ENCODE peak calls at places on chromosomes 16 and 17, in four cellular contexts. P is type B pancreatic cell, U is colonic mucosa, L is kidney epithelial cell. Q is an unnamed sample.

GRCh38 chr17:38705803-38706624 is 941 bp downstream of the MLLT6 start:
- DNase-seq in P (no peak), U (peak; percentile 75), L (no peak), Q (no peak)

GRCh38 chr16:54588026-54588425 is 301.4 kb upstream of the IRX3 start:
- DNase-seq in P (no peak), U (no peak), L (no peak), Q (no peak)

GRCh38 chr16:89360760-89361435 is 129.5 kb downstream of the ANKRD11 start:
- DNase-seq in P (no peak), U (no peak), L (no peak), Q (peak; percentile 26)

GRCh38 chr17:29663155-29663554 is 40.4 kb upstream of the CORO6 start:
- DNase-seq in P (no peak), U (no peak), L (no peak), Q (no peak)

GRCh38 chr17:49832840-49833599 is 14.8 kb downstream of the TAC4 start:
- DNase-seq in P (no peak), U (no peak), L (no peak), Q (no peak)

GRCh38 chr17:77098884-77099545 is 41.8 kb upstream of the SEC14L1 start:
- DNase-seq in P (no peak), U (peak; percentile 47), L (no peak), Q (no peak)

GRCh38 chr16:2229602-2230250 is 6.3 kb downstream of the E4F1 start:
- DNase-seq in P (no peak), U (no peak), L (no peak), Q (no peak)

GRCh38 chr16:82773018-82773417 is 146.2 kb downstream of the CDH13 start:
- DNase-seq in P (no peak), U (no peak), L (no peak), Q (no peak)

GRCh38 chr17:68539536-68540469 is 27.6 kb downstream of the PRKAR1A start:
- DNase-seq in P (no peak), U (no peak), L (no peak), Q (no peak)

GRCh38 chr16:84241778-84242177 is 2.0 kb upstream of the KCNG4 start:
- DNase-seq in P (no peak), U (no peak), L (no peak), Q (no peak)

GRCh38 chr16:87132361-87133014 is 184.7 kb downstream of the C16orf95 start:
- DNase-seq in P (no peak), U (no peak), L (no peak), Q (no peak)

GRCh38 chr16:87531418-87531817 is 38.6 kb upstream of the ZCCHC14 start:
- DNase-seq in P (no peak), U (no peak), L (no peak), Q (no peak)

GRCh38 chr16:46906360-46907060 is 22.3 kb downstream of the GPT2 start:
- DNase-seq in P (no peak), U (no peak), L (no peak), Q (no peak)

GRCh38 chr17:47896672-47897490 is 845 bp downstream of the SP2 start:
- DNase-seq in P (no peak), U (peak; percentile 46), L (no peak), Q (no peak)

GRCh38 chr16:86806181-86806837 is 228.0 kb downstream of the FOXL1 start:
- DNase-seq in P (no peak), U (no peak), L (no peak), Q (no peak)

GRCh38 chr16:27245276-27246231 is 23.0 kb downstream of the NSMCE1 start:
- DNase-seq in P (peak; percentile 25), U (no peak), L (peak; percentile 63), Q (no peak)

GRCh38 chr17:64393000-64393402 is 2.3 kb upstream of the PECAM1 start:
- DNase-seq in P (no peak), U (no peak), L (no peak), Q (no peak)

GRCh38 chr16:3243882-3244281 is 8.9 kb upstream of the ZNF200 start:
- DNase-seq in P (no peak), U (no peak), L (no peak), Q (no peak)

GRCh38 chr17:42458497-42459255 is at the start of gene ATP6V0A1:
- DNase-seq in P (peak; percentile 94), U (peak; percentile 96), L (no peak), Q (peak; percentile 88)

GRCh38 chr16:52705192-52705591 is 158.2 kb upstream of the TOX3 start:
- DNase-seq in P (no peak), U (no peak), L (no peak), Q (no peak)

GRCh38 chr16:81522141-81522701 is 77.6 kb downstream of the CMIP start:
- DNase-seq in P (no peak), U (no peak), L (no peak), Q (no peak)

GRCh38 chr17:17693253-17693954 is 12.1 kb downstream of the RAI1 start:
- DNase-seq in P (no peak), U (peak; percentile 57), L (no peak), Q (no peak)

GRCh38 chr16:55521792-55522191 is 12.9 kb downstream of the LPCAT2 start:
- DNase-seq in P (no peak), U (no peak), L (no peak), Q (no peak)

GRCh38 chr16:89934611-89935553 is 11.7 kb downstream of the TUBB3 start:
- DNase-seq in P (no peak), U (no peak), L (no peak), Q (no peak)

GRCh38 chr17:37650419-37651003 is 7.3 kb upstream of the DDX52 start:
- DNase-seq in P (no peak), U (peak; percentile 44), L (no peak), Q (no peak)

GRCh38 chr16:89261691-89262563 is 44.4 kb downstream of the ZNF778 start:
- DNase-seq in P (no peak), U (no peak), L (no peak), Q (no peak)

GRCh38 chr17:72697602-72698146 is 394.8 kb downstream of the SLC39A11 start:
- DNase-seq in P (no peak), U (no peak), L (no peak), Q (no peak)

GRCh38 chr16:10088380-10088793 is 93.8 kb downstream of the GRIN2A start:
- DNase-seq in P (no peak), U (no peak), L (no peak), Q (no peak)

GRCh38 chr17:61221597-61222471 is 177.8 kb upstream of the TBX2 start:
- DNase-seq in P (no peak), U (no peak), L (no peak), Q (no peak)

GRCh38 chr16:29790949-29791844 is 646 bp downstream of the KIF22 start:
- DNase-seq in P (no peak), U (no peak), L (no peak), Q (no peak)

GRCh38 chr16:88303405-88303804 is 79.4 kb upstream of the ZNF469 start:
- DNase-seq in P (no peak), U (no peak), L (no peak), Q (no peak)

GRCh38 chr17:76537288-76537577 is 276 bp downstream of the CYGB start:
- DNase-seq in P (no peak), U (no peak), L (no peak), Q (no peak)

GRCh38 chr17:47810200-47810821 is 11.3 kb downstream of the OSBPL7 start:
- DNase-seq in P (no peak), U (peak; percentile 93), L (peak; percentile 82), Q (no peak)

GRCh38 chr17:28426081-28426519 is 20.1 kb upstream of the SLC46A1 start:
- DNase-seq in P (no peak), U (no peak), L (no peak), Q (no peak)

GRCh38 chr17:13016881-13017622 is 775 bp downstream of the ELAC2 start:
- DNase-seq in P (no peak), U (no peak), L (no peak), Q (no peak)

GRCh38 chr16:1938316-1938715 is 4.7 kb downstream of the MSRB1 start:
- DNase-seq in P (no peak), U (no peak), L (no peak), Q (no peak)

GRCh38 chr16:14088155-14088753 is 17.1 kb downstream of the MRTFB start:
- DNase-seq in P (no peak), U (no peak), L (no peak), Q (no peak)

GRCh38 chr17:2192367-2193028 is 111.1 kb downstream of the SMG6 start:
- DNase-seq in P (no peak), U (no peak), L (peak; percentile 95), Q (no peak)
- TF ChIP-seq CTCF in P (no peak), U (no peak), L (peak; percentile 6), Q (no peak)

GRCh38 chr16:58414938-58415451 is 22.7 kb downstream of the GINS3 start:
- DNase-seq in P (no peak), U (no peak), L (no peak), Q (no peak)
- TF ChIP-seq CTCF in P (no peak), U (no peak), L (no peak), Q (no peak)

DNA sequence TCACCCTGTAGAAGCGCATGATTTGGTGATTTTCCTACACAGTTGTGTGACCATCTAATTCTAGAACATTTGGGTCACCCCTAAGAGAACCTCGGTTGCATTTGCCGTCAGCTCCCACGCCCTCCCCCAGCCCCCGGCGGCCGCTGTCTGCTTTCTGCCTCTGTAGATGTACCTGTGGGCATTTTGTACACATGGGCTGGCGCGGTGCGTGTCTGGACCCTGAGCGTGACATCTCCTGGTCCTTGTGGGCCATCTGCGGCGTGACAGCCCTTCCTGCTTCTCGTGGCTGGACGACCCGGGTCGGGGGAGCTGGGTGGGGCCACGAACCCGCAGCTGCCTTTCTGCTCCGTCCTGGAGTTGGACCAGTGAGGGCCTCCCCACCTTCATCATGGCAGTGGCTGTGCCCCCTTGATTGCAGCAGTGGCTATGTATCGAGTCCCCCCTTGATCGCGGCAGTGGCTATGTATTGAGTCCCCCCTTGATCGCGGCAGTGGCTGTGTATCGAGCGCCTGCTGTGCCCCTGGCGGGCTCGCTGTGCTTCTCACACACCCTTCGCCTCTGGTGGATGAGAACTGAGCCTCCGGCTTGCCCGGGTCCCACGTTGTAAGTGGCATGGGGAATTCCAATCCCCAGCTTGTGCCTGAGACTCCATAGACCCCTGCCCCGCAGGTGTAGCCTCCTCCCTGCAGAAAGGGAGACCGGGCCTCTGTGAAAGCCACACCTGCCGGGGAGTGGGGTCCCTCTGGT is 24.1 kb downstream of the GSE1 start:
- DNase-seq in P (no peak), U (no peak), L (no peak), Q (no peak)
- TF ChIP-seq CTCF in P (no peak), U (no peak), L (no peak), Q (no peak)

DNA sequence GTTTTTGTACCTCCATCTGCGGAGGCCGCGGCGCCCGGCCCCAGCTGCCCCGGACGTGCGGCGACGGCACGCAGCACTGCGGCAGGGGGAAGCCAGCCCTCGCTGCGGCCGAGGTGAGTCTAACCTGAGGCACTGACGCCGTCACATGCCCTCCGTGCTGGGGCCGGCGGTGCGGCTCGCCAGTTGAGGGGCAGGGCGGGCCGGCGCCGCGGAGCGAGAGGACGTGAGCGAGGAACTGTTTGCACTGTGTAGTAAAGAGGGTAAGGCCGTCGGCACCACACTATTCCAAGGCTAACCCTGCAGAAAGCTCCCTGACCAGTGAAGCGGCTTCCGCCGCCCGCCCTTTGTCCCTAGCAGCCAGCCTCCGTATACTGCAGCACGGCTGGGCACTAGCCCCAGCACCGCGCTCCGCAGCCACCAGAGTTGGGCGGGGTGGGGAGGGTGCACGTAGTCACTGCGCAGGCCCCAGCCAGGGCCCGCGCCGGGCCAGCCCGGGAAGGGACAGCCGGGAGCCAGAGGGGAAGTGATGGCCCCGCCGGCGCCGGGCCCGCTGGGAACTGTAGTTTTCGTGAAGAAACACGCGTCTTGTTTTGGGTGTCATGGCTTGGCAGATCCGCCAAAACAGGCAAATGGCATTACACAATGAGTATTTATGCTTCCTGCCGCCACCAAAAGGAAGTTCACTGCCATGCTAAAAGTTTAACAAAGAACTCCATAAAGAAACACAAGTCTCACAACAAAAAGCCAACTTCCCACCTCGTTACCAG is 580 bp upstream of the KANSL1 start:
- DNase-seq in P (peak; percentile 95), U (peak; percentile 98), L (peak; percentile 58), Q (peak; percentile 89)
- TF ChIP-seq CTCF in P (peak; percentile 46), U (no peak), L (no peak), Q (no peak)